ENCODE peak calls at places on chromosomes 1 and 21, in seven cellular contexts. G is upper lobe of right lung, U is heart right ventricle, B is tibial nerve, O is uterus, X is fibroblast of lung, H is endodermal cell. Z is an unnamed sample. For H3K4me1, the result is how much of the 10 kb centered on the place peaks cover.

GRCh38 chr1:244444854-244445253 is 6.9 kb downstream of the ADSS2 start:
- DNase-seq in G (no peak), U (no peak), B (no peak), O (no peak), X (no peak), H (no peak), Z (no peak)

GRCh38 chr1:31977361-31978131 is 36.1 kb upstream of the KHDRBS1 start:
- DNase-seq in G (no peak), U (peak), B (no peak), O (no peak), X (peak), H (peak), Z (no peak)

GRCh38 chr1:97091263-97091662 is 369.7 kb downstream of the PTBP2 start:
- DNase-seq in G (no peak), U (no peak), B (no peak), O (no peak), X (no peak), H (no peak), Z (no peak)

GRCh38 chr1:83900530-83900929 is 98.4 kb downstream of the TTLL7 start:
- DNase-seq in G (no peak), U (no peak), B (no peak), O (no peak), X (peak), H (no peak), Z (no peak)

GRCh38 chr1:8283058-8283884 is 34.6 kb upstream of the SLC45A1 start:
- DNase-seq in G (peak), U (no peak), B (no peak), O (no peak), X (no peak), H (no peak), Z (no peak)

GRCh38 chr1:10033359-10033845 is 644 bp downstream of the UBE4B start:
- DNase-seq in G (no peak), U (peak), B (no peak), O (no peak), X (peak), H (peak), Z (no peak)

GRCh38 chr1:211198111-211198510 is 61.1 kb upstream of the RCOR3 start:
- DNase-seq in G (no peak), U (no peak), B (no peak), O (no peak), X (peak), H (no peak), Z (no peak)

GRCh38 chr1:97920832-97921571 is at the start of gene DPYD:
- DNase-seq in G (peak), U (peak), B (peak), O (peak), X (peak), H (peak), Z (peak)

GRCh38 chr1:216670118-216670870 is 52.9 kb downstream of the ESRRG start:
- DNase-seq in G (no peak), U (no peak), B (no peak), O (no peak), X (peak), H (no peak), Z (no peak)

GRCh38 chr1:56773341-56774066 is 45.7 kb downstream of the FYB2 start:
- DNase-seq in G (no peak), U (no peak), B (no peak), O (no peak), X (no peak), H (no peak), Z (no peak)

GRCh38 chr1:150695561-150695960 is 1.4 kb downstream of the GOLPH3L start:
- DNase-seq in G (no peak), U (no peak), B (no peak), O (no peak), X (no peak), H (no peak), Z (no peak)

GRCh38 chr1:17140279-17140678 is 21.0 kb upstream of the PADI2 start:
- DNase-seq in G (no peak), U (no peak), B (no peak), O (no peak), X (no peak), H (no peak), Z (no peak)

GRCh38 chr1:100894622-100895539 is at the start of gene EXTL2:
- DNase-seq in G (peak), U (peak), B (peak), O (peak), X (peak), H (peak), Z (peak)

GRCh38 chr1:170133663-170134062 is 12.1 kb upstream of the NTMT2 start:
- DNase-seq in G (no peak), U (no peak), B (no peak), O (no peak), X (no peak), H (no peak), Z (no peak)

GRCh38 chr1:156657971-156658319 is 16.0 kb downstream of the BCAN start:
- DNase-seq in G (no peak), U (no peak), B (no peak), O (no peak), X (no peak), H (peak), Z (no peak)

GRCh38 chr1:247287460-247287859 is 31.6 kb downstream of the VN1R5 start:
- DNase-seq in G (no peak), U (no peak), B (no peak), O (no peak), X (no peak), H (peak), Z (no peak)

GRCh38 chr1:173867141-173867752 is 542 bp downstream of the GAS5 start:
- DNase-seq in G (no peak), U (peak), B (no peak), O (no peak), X (no peak), H (no peak), Z (no peak)

GRCh38 chr1:112618721-112619517 is at the start of gene ST7L:
- DNase-seq in G (peak), U (peak), B (peak), O (peak), X (peak), H (peak), Z (peak)

GRCh38 chr1:155029513-155030242 is 3.9 kb downstream of the DCST2 start:
- DNase-seq in G (no peak), U (no peak), B (no peak), O (no peak), X (no peak), H (no peak), Z (no peak)

GRCh38 chr1:176073524-176074157 is 133.4 kb downstream of the COP1 start:
- DNase-seq in G (no peak), U (peak), B (peak), O (peak), X (peak), H (peak), Z (peak)

GRCh38 chr1:221868894-221869293 is 127.0 kb upstream of the DUSP10 start:
- DNase-seq in G (no peak), U (no peak), B (no peak), O (no peak), X (peak), H (no peak), Z (no peak)

GRCh38 chr1:70992521-70992920 is 55.1 kb downstream of the PTGER3 start:
- DNase-seq in G (no peak), U (no peak), B (no peak), O (no peak), X (no peak), H (no peak), Z (no peak)

GRCh38 chr1:54463259-54464030 is 57.3 kb upstream of the SSBP3 start:
- DNase-seq in G (peak), U (no peak), B (no peak), O (no peak), X (no peak), H (no peak), Z (no peak)

GRCh38 chr1:23019851-23020625 is 770 bp downstream of the KDM1A start:
- DNase-seq in G (peak), U (peak), B (peak), O (peak), X (peak), H (peak), Z (peak)

GRCh38 chr1:22611530-22611947 is 24.9 kb upstream of the C1QA start:
- DNase-seq in G (no peak), U (peak), B (peak), O (no peak), X (peak), H (peak), Z (peak)

GRCh38 chr1:194774535-194774934 is 1588.1 kb upstream of the B3GALT2 start:
- DNase-seq in G (no peak), U (no peak), B (no peak), O (no peak), X (no peak), H (no peak), Z (no peak)

GRCh38 chr1:173295995-173296394 is 88.9 kb upstream of the TNFSF4 start:
- DNase-seq in G (no peak), U (no peak), B (no peak), O (no peak), X (peak), H (no peak), Z (no peak)

GRCh38 chr1:70382682-70383081 is 28.2 kb upstream of the ANKRD13C start:
- DNase-seq in G (no peak), U (no peak), B (no peak), O (no peak), X (no peak), H (no peak), Z (no peak)

GRCh38 chr21:15943009-15943666 is 213.4 kb downstream of the USP25 start:
- DNase-seq in G (no peak), U (no peak), B (no peak), O (no peak), X (peak), H (no peak), Z (no peak)

GRCh38 chr1:91559838-91560514 is 59.3 kb downstream of the CDC7 start:
- DNase-seq in G (no peak), U (no peak), B (no peak), O (no peak), X (no peak), H (no peak), Z (no peak)

GRCh38 chr1:2840036-2840809 is 38.7 kb upstream of the TTC34 start:
- DNase-seq in G (no peak), U (no peak), B (no peak), O (no peak), X (no peak), H (no peak), Z (no peak)

GRCh38 chr21:36388835-36389234 is 3.6 kb downstream of the CHAF1B start:
- DNase-seq in G (no peak), U (no peak), B (no peak), O (no peak), X (peak), H (peak), Z (peak)
- TF ChIP-seq CTCF in G (peak), U (no peak), B (no peak), O (no peak), X (no peak), H (peak), Z (no peak)

GRCh38 chr1:157774412-157774811 is 2.5 kb downstream of the FCRL2 start:
- DNase-seq in G (no peak), U (no peak), B (no peak), O (no peak), X (no peak), H (no peak), Z (no peak)

GRCh38 chr1:157775101-157775870 is 1.6 kb downstream of the FCRL2 start:
- DNase-seq in G (no peak), U (no peak), B (no peak), O (no peak), X (no peak), H (no peak), Z (no peak)

GRCh38 chr1:157773723-157774350 is 3.1 kb downstream of the FCRL2 start:
- DNase-seq in G (no peak), U (no peak), B (no peak), O (no peak), X (no peak), H (peak), Z (no peak)

GRCh38 chr1:157781048-157781447 is 4.1 kb upstream of the FCRL2 start:
- DNase-seq in G (no peak), U (no peak), B (no peak), O (no peak), X (no peak), H (no peak), Z (no peak)

DNA sequence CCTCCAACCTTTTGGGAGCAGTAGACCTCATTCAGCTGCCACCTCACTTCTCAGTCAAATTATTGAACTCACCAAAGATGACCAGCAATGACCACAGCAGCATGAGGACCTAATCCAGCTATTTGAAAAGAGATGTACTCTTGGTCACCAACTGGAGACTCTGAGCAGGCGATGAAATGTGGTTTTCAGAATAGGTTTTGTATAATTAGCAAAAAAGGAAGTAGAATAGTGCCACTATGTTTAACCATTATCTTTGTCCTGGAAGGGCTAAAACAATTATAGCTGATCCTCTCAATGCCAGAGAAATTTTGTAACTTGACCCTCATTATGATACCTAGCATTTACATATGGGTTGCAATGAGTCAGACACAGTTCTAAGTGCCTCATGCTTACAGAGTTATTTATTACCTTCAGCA is at the start of gene FCRL2:
- DNase-seq in G (no peak), U (no peak), B (no peak), O (no peak), X (no peak), H (no peak), Z (no peak)
- H3K4me3 ChIP-seq in G (no peak), U (no peak), B (no peak), O (no peak), X (no peak), H (no peak), Z (no peak)

DNA sequence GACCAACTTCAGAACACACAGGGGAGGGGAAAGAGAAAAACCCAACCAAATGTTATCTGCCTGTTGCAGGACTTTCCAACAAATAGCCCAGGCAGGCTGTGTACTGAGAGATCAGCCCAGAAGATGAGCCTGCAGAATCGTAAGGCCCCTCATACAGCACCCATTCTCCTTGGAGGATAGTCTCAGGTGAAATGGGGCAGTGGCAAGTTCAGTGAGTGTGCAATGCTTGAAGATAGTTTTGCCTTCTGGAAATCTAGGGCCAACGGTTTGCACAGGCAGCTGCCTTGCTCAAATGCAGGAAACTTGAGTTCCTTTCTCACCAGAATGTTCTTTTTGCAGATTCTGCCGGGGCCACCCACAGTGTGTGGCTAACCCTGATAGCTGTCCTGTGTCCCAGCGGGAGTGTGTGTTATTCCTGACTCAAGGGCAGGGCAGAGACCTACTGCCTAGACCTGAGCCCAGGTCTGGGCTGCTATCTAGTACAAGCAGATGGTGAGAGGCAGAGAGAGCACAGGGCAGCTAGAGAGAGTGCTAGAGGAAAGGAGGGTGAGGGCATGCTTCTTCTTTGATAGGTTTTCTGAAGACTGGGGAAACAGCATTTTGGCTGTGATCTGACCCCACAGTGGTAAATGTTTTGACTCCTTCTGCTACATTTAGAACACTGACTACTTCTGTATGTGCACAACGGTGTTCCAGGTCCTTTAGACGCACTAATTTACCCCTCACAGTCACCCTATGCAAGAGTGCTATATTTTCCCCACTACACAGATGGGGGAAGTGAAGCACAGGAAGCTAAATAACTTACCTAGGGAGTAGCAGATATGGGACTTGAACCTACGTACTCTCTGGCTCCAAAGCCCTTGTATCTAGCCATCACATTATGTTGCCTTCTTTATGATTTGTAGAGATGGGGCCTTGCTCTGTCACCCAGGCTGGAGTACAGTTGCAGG is 49.0 kb downstream of the GADD45A start:
- DNase-seq in G (no peak), U (no peak), B (no peak), O (no peak), X (no peak), H (no peak), Z (no peak)
- H3K4me1 ChIP-seq in G (under half), U (under half), B (under half), O (under half), X (under half), H (under half), Z (under half)

GRCh38 chr1:181088079-181089016 is at the start of gene IER5:
- DNase-seq in G (peak), U (peak), B (peak), O (peak), X (peak), H (peak), Z (peak)
- TF ChIP-seq CTCF in G (no peak), U (no peak), B (no peak), O (no peak), X (no peak), H (no peak), Z (no peak)

GRCh38 chr1:201396859-201397464 is 2.2 kb downstream of the LAD1 start:
- DNase-seq in G (peak), U (no peak), B (no peak), O (no peak), X (no peak), H (no peak), Z (peak)
- H3K4me3 ChIP-seq in G (no peak), U (no peak), B (no peak), O (no peak), X (no peak), H (no peak), Z (no peak)

DNA sequence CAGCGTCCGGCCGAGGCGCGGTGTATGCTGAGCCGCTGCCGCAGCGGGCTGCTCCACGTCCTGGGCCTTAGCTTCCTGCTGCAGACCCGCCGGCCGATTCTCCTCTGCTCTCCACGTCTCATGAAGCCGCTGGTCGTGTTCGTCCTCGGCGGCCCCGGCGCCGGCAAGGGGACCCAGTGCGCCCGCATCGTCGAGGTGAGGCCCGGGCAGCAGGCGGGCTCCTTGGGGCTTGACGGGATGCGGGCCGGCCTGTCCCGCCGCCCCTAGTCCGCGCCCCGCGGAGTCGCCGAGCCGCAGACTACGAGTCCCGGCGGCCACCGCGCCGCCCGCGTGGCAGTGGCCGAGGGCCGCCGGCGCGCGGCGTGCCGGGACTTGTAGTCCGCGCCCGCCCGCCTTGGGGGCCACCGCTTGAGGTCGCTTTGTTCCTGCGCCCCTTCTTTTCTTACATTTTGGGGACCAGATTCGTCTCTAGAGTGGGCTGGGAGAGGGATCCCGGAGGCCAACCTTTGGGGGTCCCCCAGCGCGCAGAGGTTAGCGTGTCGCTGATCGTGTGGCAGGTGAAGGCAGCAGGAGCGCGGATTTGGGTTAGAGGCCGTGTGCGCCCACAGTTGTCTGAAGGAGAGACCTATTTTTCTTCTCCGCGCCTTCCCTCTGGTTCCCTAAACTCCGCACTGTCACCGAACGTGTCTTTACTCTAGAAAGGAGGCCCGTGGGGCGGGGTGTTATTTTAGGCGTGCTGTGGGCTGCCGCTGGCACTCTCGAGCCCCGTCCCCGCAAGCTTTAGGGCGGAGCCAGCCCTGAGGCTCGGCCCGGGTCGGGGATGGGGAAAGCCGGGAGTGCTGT is 553 bp downstream of the CMPK1 start:
- DNase-seq in G (peak), U (peak), B (peak), O (peak), X (peak), H (peak), Z (peak)
- H3K4me1 ChIP-seq in G (under half), U (under half), B (under half), O (under half), X (under half), H (under half), Z (under half)

GRCh38 chr1:220453371-220453770 is 74.6 kb upstream of the MARK1 start:
- DNase-seq in G (no peak), U (no peak), B (no peak), O (no peak), X (no peak), H (no peak), Z (no peak)

GRCh38 chr1:220451541-220451940 is 76.4 kb upstream of the MARK1 start:
- DNase-seq in G (no peak), U (no peak), B (no peak), O (no peak), X (no peak), H (peak), Z (no peak)

GRCh38 chr1:220450927-220451326 is 77.0 kb upstream of the MARK1 start:
- DNase-seq in G (no peak), U (no peak), B (no peak), O (no peak), X (no peak), H (no peak), Z (no peak)

GRCh38 chr1:220455559-220455958 is 72.4 kb upstream of the MARK1 start:
- DNase-seq in G (no peak), U (no peak), B (no peak), O (no peak), X (no peak), H (no peak), Z (no peak)

GRCh38 chr1:220454155-220454777 is 73.7 kb upstream of the MARK1 start:
- DNase-seq in G (no peak), U (no peak), B (no peak), O (no peak), X (no peak), H (no peak), Z (no peak)
- TF ChIP-seq CTCF in G (no peak), U (no peak), B (no peak), O (no peak), X (no peak), H (peak), Z (no peak)

GRCh38 chr1:230753586-230754251 is 6.5 kb downstream of the CAPN9 start:
- DNase-seq in G (peak), U (peak), B (no peak), O (no peak), X (peak), H (peak), Z (peak)
- H3K4me3 ChIP-seq in G (no peak), U (no peak), B (no peak), O (no peak), X (no peak), H (no peak), Z (no peak)

Z was measured in body of pancreas.